ENCODE peak calls at places on chromosome 19, in six cellular contexts. One of them, this sample, is unnamed. For H3K4me1 and H3K36me3, the result is how much of the 10 kb centered on the place peaks cover.

GRCh38 chr19:6826281-6826920 is 53.9 kb downstream of the VAV1 start:
- DNase-seq in body of pancreas: no peak
- DNase-seq in colonic mucosa: no peak
- DNase-seq in mucosa of descending colon: no peak
- DNase-seq in Caco-2: no peak
- DNase-seq in stomach: no peak
- DNase-seq in this sample: no peak

GRCh38 chr19:55147408-55148251 is 1.4 kb downstream of the TNNT1 start:
- DNase-seq in body of pancreas: no peak
- DNase-seq in colonic mucosa: no peak
- DNase-seq in mucosa of descending colon: no peak
- DNase-seq in Caco-2: peak
- DNase-seq in stomach: no peak
- DNase-seq in this sample: peak

GRCh38 chr19:51564791-51565190 is 6.3 kb upstream of the ZNF175 start:
- DNase-seq in body of pancreas: no peak
- DNase-seq in colonic mucosa: no peak
- DNase-seq in mucosa of descending colon: no peak
- DNase-seq in Caco-2: no peak
- DNase-seq in stomach: no peak
- DNase-seq in this sample: peak

GRCh38 chr19:55456347-55456746 is 5.1 kb downstream of the ISOC2 start:
- DNase-seq in body of pancreas: peak
- DNase-seq in colonic mucosa: no peak
- DNase-seq in mucosa of descending colon: no peak
- DNase-seq in Caco-2: no peak
- DNase-seq in stomach: no peak
- DNase-seq in this sample: no peak

GRCh38 chr19:15144046-15144646 is 36.9 kb downstream of the SYDE1 start:
- DNase-seq in body of pancreas: no peak
- DNase-seq in colonic mucosa: no peak
- DNase-seq in mucosa of descending colon: no peak
- DNase-seq in Caco-2: no peak
- DNase-seq in stomach: no peak
- DNase-seq in this sample: peak

GRCh38 chr19:16400911-16401675 is 70.7 kb downstream of the EPS15L1 start:
- DNase-seq in body of pancreas: no peak
- DNase-seq in colonic mucosa: no peak
- DNase-seq in mucosa of descending colon: no peak
- DNase-seq in Caco-2: no peak
- DNase-seq in stomach: no peak
- DNase-seq in this sample: no peak

GRCh38 chr19:28234637-28235036 is 978.3 kb downstream of the UQCRFS1 start:
- DNase-seq in body of pancreas: no peak
- DNase-seq in colonic mucosa: no peak
- DNase-seq in mucosa of descending colon: no peak
- DNase-seq in Caco-2: no peak
- DNase-seq in stomach: no peak
- DNase-seq in this sample: peak

GRCh38 chr19:55160128-55160985 is 2.8 kb upstream of the TNNI3 start:
- DNase-seq in body of pancreas: peak
- DNase-seq in colonic mucosa: peak
- DNase-seq in mucosa of descending colon: peak
- DNase-seq in Caco-2: peak
- DNase-seq in stomach: peak
- DNase-seq in this sample: peak

GRCh38 chr19:57192064-57192395 is 730 bp downstream of the ZNF264 start:
- DNase-seq in body of pancreas: no peak
- DNase-seq in colonic mucosa: no peak
- DNase-seq in mucosa of descending colon: no peak
- DNase-seq in Caco-2: no peak
- DNase-seq in stomach: no peak
- DNase-seq in this sample: no peak

GRCh38 chr19:44401108-44401786 is at the start of gene ZNF285:
- DNase-seq in body of pancreas: peak
- DNase-seq in colonic mucosa: peak
- DNase-seq in mucosa of descending colon: peak
- DNase-seq in Caco-2: peak
- DNase-seq in stomach: peak
- DNase-seq in this sample: peak

GRCh38 chr19:29587518-29587986 is 18.5 kb upstream of the POP4 start:
- DNase-seq in body of pancreas: no peak
- DNase-seq in colonic mucosa: no peak
- DNase-seq in mucosa of descending colon: no peak
- DNase-seq in Caco-2: no peak
- DNase-seq in stomach: no peak
- DNase-seq in this sample: no peak

GRCh38 chr19:17192751-17193150 is 22.4 kb upstream of the USE1 start:
- DNase-seq in body of pancreas: no peak
- DNase-seq in colonic mucosa: no peak
- DNase-seq in mucosa of descending colon: no peak
- DNase-seq in Caco-2: no peak
- DNase-seq in stomach: no peak
- DNase-seq in this sample: no peak

GRCh38 chr19:38134538-38135149 is 89.4 kb downstream of the DPF1 start:
- DNase-seq in body of pancreas: peak
- DNase-seq in colonic mucosa: peak
- DNase-seq in mucosa of descending colon: no peak
- DNase-seq in Caco-2: no peak
- DNase-seq in stomach: peak
- DNase-seq in this sample: peak

GRCh38 chr19:52739576-52739975 is 4.7 kb upstream of the ZNF611 start:
- DNase-seq in body of pancreas: no peak
- DNase-seq in colonic mucosa: no peak
- DNase-seq in mucosa of descending colon: no peak
- DNase-seq in Caco-2: no peak
- DNase-seq in stomach: no peak
- DNase-seq in this sample: peak

GRCh38 chr19:30718728-30719127 is 346.5 kb downstream of the ZNF536 start:
- DNase-seq in body of pancreas: peak
- DNase-seq in colonic mucosa: no peak
- DNase-seq in mucosa of descending colon: no peak
- DNase-seq in Caco-2: no peak
- DNase-seq in stomach: no peak
- DNase-seq in this sample: no peak

GRCh38 chr19:41957838-41958366 is 1.2 kb downstream of the RABAC1 start:
- DNase-seq in body of pancreas: peak
- DNase-seq in colonic mucosa: peak
- DNase-seq in mucosa of descending colon: peak
- DNase-seq in Caco-2: peak
- DNase-seq in stomach: peak
- DNase-seq in this sample: peak

GRCh38 chr19:51407631-51408131 is 9.8 kb downstream of the SIGLEC10 start:
- DNase-seq in body of pancreas: peak
- DNase-seq in colonic mucosa: no peak
- DNase-seq in mucosa of descending colon: no peak
- DNase-seq in Caco-2: peak
- DNase-seq in stomach: peak
- DNase-seq in this sample: peak

GRCh38 chr19:12665646-12666304 is 767 bp downstream of the MAN2B1 start:
- DNase-seq in body of pancreas: no peak
- DNase-seq in colonic mucosa: no peak
- DNase-seq in mucosa of descending colon: peak
- DNase-seq in Caco-2: no peak
- DNase-seq in stomach: no peak
- DNase-seq in this sample: no peak

GRCh38 chr19:31356587-31357314 is 7.5 kb upstream of the TSHZ3 start:
- DNase-seq in body of pancreas: peak
- DNase-seq in colonic mucosa: peak
- DNase-seq in mucosa of descending colon: no peak
- DNase-seq in Caco-2: no peak
- DNase-seq in stomach: no peak
- DNase-seq in this sample: peak

GRCh38 chr19:13238891-13239534 is 88.8 kb downstream of the IER2 start:
- DNase-seq in body of pancreas: no peak
- DNase-seq in colonic mucosa: no peak
- DNase-seq in mucosa of descending colon: no peak
- DNase-seq in Caco-2: no peak
- DNase-seq in stomach: no peak
- DNase-seq in this sample: no peak

GRCh38 chr19:15112385-15112784 is 5.2 kb downstream of the SYDE1 start:
- DNase-seq in body of pancreas: no peak
- DNase-seq in colonic mucosa: no peak
- DNase-seq in mucosa of descending colon: no peak
- DNase-seq in Caco-2: no peak
- DNase-seq in stomach: no peak
- DNase-seq in this sample: peak

GRCh38 chr19:32442650-32443049 is 37.1 kb downstream of the DPY19L3 start:
- DNase-seq in body of pancreas: no peak
- DNase-seq in colonic mucosa: no peak
- DNase-seq in mucosa of descending colon: no peak
- DNase-seq in Caco-2: no peak
- DNase-seq in stomach: no peak
- DNase-seq in this sample: no peak

GRCh38 chr19:10111405-10111811 is at the start of gene P2RY11:
- DNase-seq in body of pancreas: no peak
- DNase-seq in colonic mucosa: no peak
- DNase-seq in mucosa of descending colon: peak
- DNase-seq in Caco-2: no peak
- DNase-seq in stomach: no peak
- DNase-seq in this sample: no peak

GRCh38 chr19:29819986-29820385 is 8.2 kb downstream of the CCNE1 start:
- DNase-seq in body of pancreas: no peak
- DNase-seq in colonic mucosa: no peak
- DNase-seq in mucosa of descending colon: no peak
- DNase-seq in Caco-2: no peak
- DNase-seq in stomach: no peak
- DNase-seq in this sample: no peak

GRCh38 chr19:42421591-42422031 is 5.6 kb downstream of the LIPE start:
- DNase-seq in body of pancreas: peak
- DNase-seq in colonic mucosa: no peak
- DNase-seq in mucosa of descending colon: no peak
- DNase-seq in Caco-2: no peak
- DNase-seq in stomach: peak
- DNase-seq in this sample: no peak

GRCh38 chr19:29266603-29267002 is 53.7 kb upstream of the UQCRFS1 start:
- DNase-seq in body of pancreas: no peak
- DNase-seq in colonic mucosa: no peak
- DNase-seq in mucosa of descending colon: no peak
- DNase-seq in Caco-2: no peak
- DNase-seq in stomach: no peak
- DNase-seq in this sample: peak

GRCh38 chr19:10885241-10886169 is 14.2 kb downstream of the CARM1 start:
- DNase-seq in body of pancreas: no peak
- DNase-seq in colonic mucosa: no peak
- DNase-seq in mucosa of descending colon: no peak
- DNase-seq in Caco-2: no peak
- DNase-seq in stomach: no peak
- DNase-seq in this sample: peak

GRCh38 chr19:45762870-45763631 is 6.0 kb downstream of the SIX5 start:
- DNase-seq in body of pancreas: no peak
- DNase-seq in colonic mucosa: no peak
- DNase-seq in mucosa of descending colon: no peak
- DNase-seq in Caco-2: no peak
- DNase-seq in stomach: no peak
- DNase-seq in this sample: no peak

GRCh38 chr19:18474366-18474887 is 36.5 kb upstream of the ISYNA1 start:
- DNase-seq in body of pancreas: no peak
- DNase-seq in colonic mucosa: no peak
- DNase-seq in mucosa of descending colon: no peak
- DNase-seq in Caco-2: no peak
- DNase-seq in stomach: no peak
- DNase-seq in this sample: no peak

GRCh38 chr19:3606174-3606689 is 443 bp downstream of the TBXA2R start:
- DNase-seq in body of pancreas: peak
- DNase-seq in colonic mucosa: peak
- DNase-seq in mucosa of descending colon: peak
- DNase-seq in Caco-2: no peak
- DNase-seq in stomach: peak
- DNase-seq in this sample: peak

GRCh38 chr19:3608750-3609322 is 2.2 kb upstream of the TBXA2R start:
- DNase-seq in body of pancreas: no peak
- DNase-seq in colonic mucosa: no peak
- DNase-seq in mucosa of descending colon: no peak
- DNase-seq in Caco-2: no peak
- DNase-seq in stomach: no peak
- DNase-seq in this sample: no peak

GRCh38 chr19:3608079-3608641 is 1.5 kb upstream of the TBXA2R start:
- DNase-seq in body of pancreas: no peak
- DNase-seq in colonic mucosa: no peak
- DNase-seq in mucosa of descending colon: no peak
- DNase-seq in Caco-2: no peak
- DNase-seq in stomach: no peak
- DNase-seq in this sample: no peak

GRCh38 chr19:3606690-3607289 is at the start of gene TBXA2R:
- DNase-seq in body of pancreas: peak
- DNase-seq in colonic mucosa: peak
- DNase-seq in mucosa of descending colon: no peak
- DNase-seq in Caco-2: no peak
- DNase-seq in stomach: peak
- DNase-seq in this sample: peak

GRCh38 chr19:3607398-3608078 is 863 bp upstream of the TBXA2R start:
- DNase-seq in body of pancreas: no peak
- DNase-seq in colonic mucosa: peak
- DNase-seq in mucosa of descending colon: no peak
- DNase-seq in Caco-2: no peak
- DNase-seq in stomach: no peak
- DNase-seq in this sample: peak
- H3K4me1 ChIP-seq in body of pancreas: under half
- H3K4me1 ChIP-seq in colonic mucosa: under half
- H3K4me1 ChIP-seq in mucosa of descending colon: under half
- H3K4me1 ChIP-seq in Caco-2: under half
- H3K4me1 ChIP-seq in stomach: half or more
- H3K4me1 ChIP-seq in this sample: under half

GRCh38 chr19:35741216-35741541 is 1.1 kb downstream of the IGFLR1 start:
- DNase-seq in body of pancreas: no peak
- DNase-seq in colonic mucosa: no peak
- DNase-seq in mucosa of descending colon: no peak
- DNase-seq in Caco-2: no peak
- DNase-seq in stomach: no peak
- DNase-seq in this sample: no peak
- TF ChIP-seq CTCF in body of pancreas: no peak
- TF ChIP-seq CTCF in colonic mucosa: no peak
- TF ChIP-seq CTCF in mucosa of descending colon: no peak
- TF ChIP-seq CTCF in Caco-2: peak
- TF ChIP-seq CTCF in stomach: no peak
- TF ChIP-seq CTCF in this sample: peak

DNA sequence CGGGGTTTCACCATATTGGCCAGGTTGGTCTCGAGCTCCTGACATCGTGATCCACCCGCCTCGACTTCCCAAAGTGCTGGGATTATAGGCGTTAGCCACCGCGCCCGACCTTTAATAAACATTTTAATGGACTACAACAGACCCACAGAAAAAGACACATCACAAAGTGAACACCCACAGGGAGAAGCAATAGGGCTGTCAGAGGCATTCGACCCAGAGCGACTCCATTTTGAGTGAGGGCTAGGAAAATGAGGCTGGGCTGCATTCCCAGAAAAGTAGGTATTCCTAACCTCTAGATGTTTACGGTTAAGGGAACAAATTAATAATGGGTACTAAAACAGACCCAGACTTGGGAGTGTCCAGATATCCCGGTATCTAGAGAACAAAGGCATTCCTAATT is 1.0 kb upstream of the ZNF8 start:
- DNase-seq in body of pancreas: no peak
- DNase-seq in colonic mucosa: peak
- DNase-seq in mucosa of descending colon: no peak
- DNase-seq in Caco-2: no peak
- DNase-seq in stomach: no peak
- DNase-seq in this sample: no peak
- H3K36me3 ChIP-seq in body of pancreas: under half
- H3K36me3 ChIP-seq in colonic mucosa: under half
- H3K36me3 ChIP-seq in mucosa of descending colon: under half
- H3K36me3 ChIP-seq in Caco-2: under half
- H3K36me3 ChIP-seq in stomach: under half
- H3K36me3 ChIP-seq in this sample: under half

GRCh38 chr19:8456064-8456463 is 11.3 kb downstream of the HNRNPM start:
- DNase-seq in body of pancreas: peak
- DNase-seq in colonic mucosa: no peak
- DNase-seq in mucosa of descending colon: no peak
- DNase-seq in Caco-2: peak
- DNase-seq in stomach: no peak
- DNase-seq in this sample: peak
- H3K4me1 ChIP-seq in body of pancreas: half or more
- H3K4me1 ChIP-seq in colonic mucosa: under half
- H3K4me1 ChIP-seq in mucosa of descending colon: half or more
- H3K4me1 ChIP-seq in Caco-2: under half
- H3K4me1 ChIP-seq in stomach: half or more
- H3K4me1 ChIP-seq in this sample: under half

This sample was measured in endodermal cell.